ENCODE peak calls at places on chromosomes 2 and 18, in nine cellular contexts. One of them, this sample, is unnamed.

GRCh38 chr18:39711701-39712100 is 2146.1 kb upstream of the CELF4 start:
- DNase-seq in fibroblast of lung: no peak
- DNase-seq in HCT116: no peak
- DNase-seq in esophagus muscularis mucosa: no peak
- DNase-seq in CD8-positive, alpha-beta T cell: no peak
- DNase-seq in astrocyte: no peak
- DNase-seq in neuronal stem cell: no peak
- DNase-seq in tibial nerve: no peak
- DNase-seq in A549: no peak
- DNase-seq in this sample: no peak

GRCh38 chr2:9179572-9180201 is 26.9 kb upstream of the ASAP2 start:
- DNase-seq in tibial nerve: no peak
- DNase-seq in fibroblast of lung: peak; percentile 87
- DNase-seq in CD8-positive, alpha-beta T cell: no peak
- DNase-seq in A549: peak; percentile 69
- DNase-seq in astrocyte: peak; percentile 93
- DNase-seq in HCT116: peak; percentile 83
- DNase-seq in neuronal stem cell: no peak
- DNase-seq in esophagus muscularis mucosa: no peak
- DNase-seq in this sample: no peak

GRCh38 chr2:205705511-205706397 is 23.5 kb downstream of the NRP2 start:
- DNase-seq in tibial nerve: no peak
- DNase-seq in CD8-positive, alpha-beta T cell: no peak
- DNase-seq in astrocyte: no peak
- DNase-seq in HCT116: no peak
- DNase-seq in esophagus muscularis mucosa: no peak
- DNase-seq in neuronal stem cell: no peak
- DNase-seq in fibroblast of lung: no peak
- DNase-seq in A549: no peak
- DNase-seq in this sample: no peak

GRCh38 chr18:44579745-44580144 is 100.9 kb upstream of the SETBP1 start:
- DNase-seq in fibroblast of lung: no peak
- DNase-seq in tibial nerve: no peak
- DNase-seq in CD8-positive, alpha-beta T cell: no peak
- DNase-seq in HCT116: no peak
- DNase-seq in neuronal stem cell: no peak
- DNase-seq in A549: no peak
- DNase-seq in esophagus muscularis mucosa: no peak
- DNase-seq in astrocyte: peak; percentile 35
- DNase-seq in this sample: no peak

GRCh38 chr2:160294339-160294803 is 94.3 kb upstream of the ITGB6 start:
- DNase-seq in astrocyte: peak; percentile 90
- DNase-seq in tibial nerve: peak; percentile 50
- DNase-seq in fibroblast of lung: peak; percentile 93
- DNase-seq in A549: no peak
- DNase-seq in esophagus muscularis mucosa: no peak
- DNase-seq in neuronal stem cell: no peak
- DNase-seq in HCT116: no peak
- DNase-seq in CD8-positive, alpha-beta T cell: no peak
- DNase-seq in this sample: no peak

GRCh38 chr2:241742320-241742939 is 8.0 kb downstream of the D2HGDH start:
- DNase-seq in esophagus muscularis mucosa: no peak
- DNase-seq in A549: no peak
- DNase-seq in CD8-positive, alpha-beta T cell: no peak
- DNase-seq in fibroblast of lung: no peak
- DNase-seq in tibial nerve: no peak
- DNase-seq in astrocyte: no peak
- DNase-seq in neuronal stem cell: no peak
- DNase-seq in HCT116: no peak
- DNase-seq in this sample: no peak

GRCh38 chr2:43539991-43540860 is 55.6 kb downstream of the THADA start:
- DNase-seq in astrocyte: peak; percentile 88
- DNase-seq in neuronal stem cell: no peak
- DNase-seq in fibroblast of lung: peak; percentile 100
- DNase-seq in esophagus muscularis mucosa: peak; percentile 96
- DNase-seq in tibial nerve: peak; percentile 72
- DNase-seq in CD8-positive, alpha-beta T cell: no peak
- DNase-seq in HCT116: no peak
- DNase-seq in A549: peak; percentile 22
- DNase-seq in this sample: peak; percentile 96

GRCh38 chr2:228352048-228352447 is 170.6 kb upstream of the SPHKAP start:
- DNase-seq in esophagus muscularis mucosa: no peak
- DNase-seq in CD8-positive, alpha-beta T cell: no peak
- DNase-seq in HCT116: no peak
- DNase-seq in tibial nerve: no peak
- DNase-seq in fibroblast of lung: no peak
- DNase-seq in astrocyte: no peak
- DNase-seq in A549: no peak
- DNase-seq in neuronal stem cell: no peak
- DNase-seq in this sample: no peak

GRCh38 chr2:200695178-200695930 is 109.5 kb downstream of the AOX1 start:
- DNase-seq in HCT116: no peak
- DNase-seq in astrocyte: no peak
- DNase-seq in neuronal stem cell: no peak
- DNase-seq in CD8-positive, alpha-beta T cell: no peak
- DNase-seq in tibial nerve: no peak
- DNase-seq in esophagus muscularis mucosa: peak; percentile 86
- DNase-seq in fibroblast of lung: no peak
- DNase-seq in A549: no peak
- DNase-seq in this sample: no peak

GRCh38 chr18:59056706-59057492 is 82.8 kb upstream of the SEC11C start:
- DNase-seq in fibroblast of lung: peak; percentile 73
- DNase-seq in astrocyte: peak; percentile 42
- DNase-seq in A549: no peak
- DNase-seq in HCT116: peak; percentile 51
- DNase-seq in esophagus muscularis mucosa: no peak
- DNase-seq in CD8-positive, alpha-beta T cell: no peak
- DNase-seq in neuronal stem cell: peak; percentile 71
- DNase-seq in tibial nerve: peak; percentile 34
- DNase-seq in this sample: peak; percentile 78

GRCh38 chr2:169507698-169508097 is 1.8 kb upstream of the KLHL41 start:
- DNase-seq in esophagus muscularis mucosa: no peak
- DNase-seq in fibroblast of lung: peak; percentile 85
- DNase-seq in neuronal stem cell: no peak
- DNase-seq in tibial nerve: no peak
- DNase-seq in HCT116: no peak
- DNase-seq in A549: peak; percentile 63
- DNase-seq in astrocyte: peak; percentile 55
- DNase-seq in CD8-positive, alpha-beta T cell: no peak
- DNase-seq in this sample: peak; percentile 58

GRCh38 chr2:127104166-127104660 is 2.7 kb downstream of the BIN1 start:
- DNase-seq in HCT116: no peak
- DNase-seq in esophagus muscularis mucosa: no peak
- DNase-seq in neuronal stem cell: no peak
- DNase-seq in tibial nerve: no peak
- DNase-seq in A549: no peak
- DNase-seq in astrocyte: no peak
- DNase-seq in fibroblast of lung: no peak
- DNase-seq in CD8-positive, alpha-beta T cell: no peak
- DNase-seq in this sample: no peak

GRCh38 chr18:8044004-8044403 is 476.9 kb downstream of the PTPRM start:
- DNase-seq in HCT116: no peak
- DNase-seq in tibial nerve: no peak
- DNase-seq in A549: no peak
- DNase-seq in neuronal stem cell: no peak
- DNase-seq in esophagus muscularis mucosa: no peak
- DNase-seq in CD8-positive, alpha-beta T cell: no peak
- DNase-seq in fibroblast of lung: no peak
- DNase-seq in astrocyte: no peak
- DNase-seq in this sample: no peak

GRCh38 chr2:216519154-216519762 is 20.6 kb downstream of the RPL37A start:
- DNase-seq in A549: peak; percentile 52
- DNase-seq in neuronal stem cell: peak; percentile 64
- DNase-seq in esophagus muscularis mucosa: no peak
- DNase-seq in astrocyte: peak; percentile 59
- DNase-seq in CD8-positive, alpha-beta T cell: peak; percentile 52
- DNase-seq in HCT116: peak; percentile 67
- DNase-seq in tibial nerve: peak; percentile 53
- DNase-seq in fibroblast of lung: peak; percentile 89
- DNase-seq in this sample: peak; percentile 89

GRCh38 chr2:234497592-234498023 is 727 bp upstream of the ARL4C start:
- DNase-seq in astrocyte: no peak
- DNase-seq in HCT116: no peak
- DNase-seq in fibroblast of lung: no peak
- DNase-seq in neuronal stem cell: no peak
- DNase-seq in CD8-positive, alpha-beta T cell: no peak
- DNase-seq in tibial nerve: no peak
- DNase-seq in A549: no peak
- DNase-seq in esophagus muscularis mucosa: no peak
- DNase-seq in this sample: no peak

GRCh38 chr2:172273910-172274571 is 153.3 kb upstream of the ITGA6 start:
- DNase-seq in esophagus muscularis mucosa: no peak
- DNase-seq in A549: no peak
- DNase-seq in astrocyte: no peak
- DNase-seq in fibroblast of lung: no peak
- DNase-seq in CD8-positive, alpha-beta T cell: no peak
- DNase-seq in tibial nerve: no peak
- DNase-seq in HCT116: no peak
- DNase-seq in neuronal stem cell: no peak
- DNase-seq in this sample: no peak

GRCh38 chr2:223262946-223263345 is 211.0 kb downstream of the KCNE4 start:
- DNase-seq in esophagus muscularis mucosa: no peak
- DNase-seq in tibial nerve: no peak
- DNase-seq in neuronal stem cell: no peak
- DNase-seq in CD8-positive, alpha-beta T cell: no peak
- DNase-seq in fibroblast of lung: no peak
- DNase-seq in HCT116: peak; percentile 69
- DNase-seq in astrocyte: peak; percentile 41
- DNase-seq in A549: no peak
- DNase-seq in this sample: no peak

GRCh38 chr2:103161456-103162289 is 399.8 kb downstream of the TMEM182 start:
- DNase-seq in neuronal stem cell: peak; percentile 44
- DNase-seq in CD8-positive, alpha-beta T cell: no peak
- DNase-seq in A549: peak; percentile 41
- DNase-seq in HCT116: peak; percentile 16
- DNase-seq in astrocyte: peak; percentile 39
- DNase-seq in tibial nerve: no peak
- DNase-seq in fibroblast of lung: peak; percentile 57
- DNase-seq in esophagus muscularis mucosa: peak; percentile 60
- DNase-seq in this sample: peak; percentile 61

GRCh38 chr2:101263377-101263800 is 10.7 kb downstream of the CNOT11 start:
- DNase-seq in esophagus muscularis mucosa: no peak
- DNase-seq in neuronal stem cell: no peak
- DNase-seq in fibroblast of lung: no peak
- DNase-seq in HCT116: no peak
- DNase-seq in tibial nerve: no peak
- DNase-seq in CD8-positive, alpha-beta T cell: no peak
- DNase-seq in astrocyte: no peak
- DNase-seq in A549: no peak
- DNase-seq in this sample: no peak
- H3K4me3 ChIP-seq in esophagus muscularis mucosa: no peak overlapping the region
- H3K4me3 ChIP-seq in neuronal stem cell: no peak overlapping the region
- H3K4me3 ChIP-seq in fibroblast of lung: no peak overlapping the region
- H3K4me3 ChIP-seq in HCT116: no peak overlapping the region
- H3K4me3 ChIP-seq in tibial nerve: no peak overlapping the region
- H3K4me3 ChIP-seq in CD8-positive, alpha-beta T cell: no peak overlapping the region
- H3K4me3 ChIP-seq in astrocyte: no peak overlapping the region
- H3K4me3 ChIP-seq in A549: no peak overlapping the region
- H3K4me3 ChIP-seq in this sample: no peak overlapping the region

DNA sequence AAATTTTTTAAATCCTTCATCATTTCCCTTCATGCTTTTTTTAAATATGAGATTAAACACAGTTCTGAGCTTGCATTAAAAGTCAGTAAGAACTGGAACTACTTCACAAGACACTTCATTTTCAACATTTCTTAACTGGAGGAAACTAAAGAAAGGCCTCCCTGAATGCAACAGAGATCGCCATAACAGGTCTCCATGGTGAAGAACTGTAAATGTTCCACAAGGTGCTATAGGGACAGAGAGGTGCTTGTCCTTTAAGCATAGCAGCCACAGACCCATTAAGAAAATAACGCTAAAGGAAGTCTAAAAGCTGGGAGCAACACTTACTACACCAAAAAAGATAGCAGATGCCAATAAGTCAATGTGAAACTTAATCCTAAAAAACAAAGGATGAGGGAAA is 8.5 kb downstream of the STAM2 start:
- DNase-seq in tibial nerve: no peak
- DNase-seq in HCT116: no peak
- DNase-seq in astrocyte: no peak
- DNase-seq in neuronal stem cell: no peak
- DNase-seq in A549: no peak
- DNase-seq in esophagus muscularis mucosa: no peak
- DNase-seq in fibroblast of lung: no peak
- DNase-seq in CD8-positive, alpha-beta T cell: no peak
- DNase-seq in this sample: no peak
- H3K4me1 ChIP-seq in tibial nerve: peaks cover 67% of the 10 kb centered on the region
- H3K4me1 ChIP-seq in HCT116: no peaks in the 10 kb centered on the region
- H3K4me1 ChIP-seq in astrocyte: no peaks in the 10 kb centered on the region
- H3K4me1 ChIP-seq in neuronal stem cell: no peaks in the 10 kb centered on the region
- H3K4me1 ChIP-seq in A549: peaks cover 56% of the 10 kb centered on the region
- H3K4me1 ChIP-seq in esophagus muscularis mucosa: peaks cover 73% of the 10 kb centered on the region
- H3K4me1 ChIP-seq in fibroblast of lung: peaks cover 5% of the 10 kb centered on the region
- H3K4me1 ChIP-seq in CD8-positive, alpha-beta T cell: peaks cover 10% of the 10 kb centered on the region
- H3K4me1 ChIP-seq in this sample: peaks cover 18% of the 10 kb centered on the region

GRCh38 chr18:63977040-63977439 is 7.2 kb downstream of the SERPINB8 start:
- DNase-seq in HCT116: no peak
- DNase-seq in fibroblast of lung: no peak
- DNase-seq in esophagus muscularis mucosa: no peak
- DNase-seq in A549: no peak
- DNase-seq in astrocyte: no peak
- DNase-seq in CD8-positive, alpha-beta T cell: no peak
- DNase-seq in neuronal stem cell: no peak
- DNase-seq in tibial nerve: no peak
- DNase-seq in this sample: no peak

GRCh38 chr18:63980896-63981454 is 11.1 kb downstream of the SERPINB8 start:
- DNase-seq in fibroblast of lung: no peak
- DNase-seq in CD8-positive, alpha-beta T cell: no peak
- DNase-seq in HCT116: no peak
- DNase-seq in A549: no peak
- DNase-seq in astrocyte: no peak
- DNase-seq in neuronal stem cell: no peak
- DNase-seq in tibial nerve: no peak
- DNase-seq in esophagus muscularis mucosa: no peak
- DNase-seq in this sample: no peak

GRCh38 chr18:63981719-63982118 is 11.8 kb downstream of the SERPINB8 start:
- DNase-seq in neuronal stem cell: no peak
- DNase-seq in CD8-positive, alpha-beta T cell: no peak
- DNase-seq in astrocyte: no peak
- DNase-seq in HCT116: no peak
- DNase-seq in fibroblast of lung: no peak
- DNase-seq in tibial nerve: no peak
- DNase-seq in A549: no peak
- DNase-seq in esophagus muscularis mucosa: no peak
- DNase-seq in this sample: no peak

GRCh38 chr18:63980027-63980426 is 10.1 kb downstream of the SERPINB8 start:
- DNase-seq in tibial nerve: no peak
- DNase-seq in neuronal stem cell: no peak
- DNase-seq in A549: no peak
- DNase-seq in CD8-positive, alpha-beta T cell: no peak
- DNase-seq in HCT116: no peak
- DNase-seq in fibroblast of lung: no peak
- DNase-seq in astrocyte: no peak
- DNase-seq in esophagus muscularis mucosa: no peak
- DNase-seq in this sample: no peak

GRCh38 chr18:63979409-63979908 is 9.6 kb downstream of the SERPINB8 start:
- DNase-seq in fibroblast of lung: peak; percentile 76
- DNase-seq in tibial nerve: peak; percentile 28
- DNase-seq in HCT116: peak; percentile 41
- DNase-seq in A549: peak; percentile 36
- DNase-seq in neuronal stem cell: peak; percentile 61
- DNase-seq in CD8-positive, alpha-beta T cell: peak; percentile 54
- DNase-seq in astrocyte: peak; percentile 53
- DNase-seq in esophagus muscularis mucosa: no peak
- DNase-seq in this sample: peak; percentile 80
- H3K4me3 ChIP-seq in fibroblast of lung: peak overlapping the region; percentile 53
- H3K4me3 ChIP-seq in tibial nerve: peak overlapping the region; percentile 25
- H3K4me3 ChIP-seq in HCT116: no peak overlapping the region
- H3K4me3 ChIP-seq in A549: no peak overlapping the region
- H3K4me3 ChIP-seq in neuronal stem cell: no peak overlapping the region
- H3K4me3 ChIP-seq in CD8-positive, alpha-beta T cell: no peak overlapping the region
- H3K4me3 ChIP-seq in astrocyte: peak overlapping the region; percentile 12
- H3K4me3 ChIP-seq in esophagus muscularis mucosa: peak overlapping the region; percentile 43
- H3K4me3 ChIP-seq in this sample: no peak overlapping the region

GRCh38 chr18:10318686-10318960 is 135.8 kb upstream of the APCDD1 start:
- DNase-seq in tibial nerve: no peak
- DNase-seq in fibroblast of lung: peak; percentile 7
- DNase-seq in neuronal stem cell: no peak
- DNase-seq in CD8-positive, alpha-beta T cell: no peak
- DNase-seq in esophagus muscularis mucosa: no peak
- DNase-seq in A549: no peak
- DNase-seq in HCT116: no peak
- DNase-seq in astrocyte: no peak
- DNase-seq in this sample: peak; percentile 22
- H3K4me1 ChIP-seq in tibial nerve: peaks cover 23% of the 10 kb centered on the region
- H3K4me1 ChIP-seq in fibroblast of lung: no peaks in the 10 kb centered on the region
- H3K4me1 ChIP-seq in neuronal stem cell: peaks cover 2% of the 10 kb centered on the region
- H3K4me1 ChIP-seq in CD8-positive, alpha-beta T cell: no peaks in the 10 kb centered on the region
- H3K4me1 ChIP-seq in esophagus muscularis mucosa: no peaks in the 10 kb centered on the region
- H3K4me1 ChIP-seq in A549: no peaks in the 10 kb centered on the region
- H3K4me1 ChIP-seq in HCT116: no peaks in the 10 kb centered on the region
- H3K4me1 ChIP-seq in astrocyte: peaks cover 18% of the 10 kb centered on the region
- H3K4me1 ChIP-seq in this sample: no peaks in the 10 kb centered on the region

This sample was measured in cardiac muscle cell.